ENCODE peak calls at places on chromosomes 5 and 9, in six cellular contexts. One of them, this sample, is unnamed.

GRCh38 chr5:93585753-93586385 is 2.8 kb downstream of the NR2F1 start:
- DNase-seq in endothelial cell of umbilical vein: peak
- DNase-seq in A549: no peak
- DNase-seq in NB4: no peak
- DNase-seq in HepG2: no peak
- DNase-seq in K562: no peak
- DNase-seq in this sample: no peak

GRCh38 chr5:168268949-168269943 is 22.2 kb upstream of the WWC1 start:
- DNase-seq in endothelial cell of umbilical vein: peak
- DNase-seq in A549: peak
- DNase-seq in NB4: peak
- DNase-seq in HepG2: peak
- DNase-seq in K562: peak
- DNase-seq in this sample: no peak

GRCh38 chr5:38453506-38453905 is 102.9 kb downstream of the LIFR start:
- DNase-seq in endothelial cell of umbilical vein: no peak
- DNase-seq in A549: no peak
- DNase-seq in NB4: peak
- DNase-seq in HepG2: no peak
- DNase-seq in K562: no peak
- DNase-seq in this sample: peak

GRCh38 chr9:93332317-93332716 is 119.2 kb upstream of the FAM120A start:
- DNase-seq in endothelial cell of umbilical vein: no peak
- DNase-seq in A549: no peak
- DNase-seq in NB4: no peak
- DNase-seq in HepG2: no peak
- DNase-seq in K562: no peak
- DNase-seq in this sample: no peak

GRCh38 chr5:159100022-159100927 is 559 bp upstream of the EBF1 start:
- DNase-seq in endothelial cell of umbilical vein: peak
- DNase-seq in A549: peak
- DNase-seq in NB4: peak
- DNase-seq in HepG2: no peak
- DNase-seq in K562: peak
- DNase-seq in this sample: peak

GRCh38 chr5:14146725-14147124 is 3.6 kb downstream of the TRIO start:
- DNase-seq in endothelial cell of umbilical vein: no peak
- DNase-seq in A549: no peak
- DNase-seq in NB4: no peak
- DNase-seq in HepG2: no peak
- DNase-seq in K562: no peak
- DNase-seq in this sample: no peak

GRCh38 chr9:131546336-131547084 is 1.2 kb downstream of the PRRT1B start:
- DNase-seq in endothelial cell of umbilical vein: peak
- DNase-seq in A549: no peak
- DNase-seq in NB4: no peak
- DNase-seq in HepG2: peak
- DNase-seq in K562: no peak
- DNase-seq in this sample: no peak

GRCh38 chr9:108297025-108297424 is 558.8 kb downstream of the ACTL7B start:
- DNase-seq in endothelial cell of umbilical vein: no peak
- DNase-seq in A549: no peak
- DNase-seq in NB4: peak
- DNase-seq in HepG2: no peak
- DNase-seq in K562: no peak
- DNase-seq in this sample: no peak

GRCh38 chr9:127250896-127251391 is 13.6 kb upstream of the GARNL3 start:
- DNase-seq in endothelial cell of umbilical vein: no peak
- DNase-seq in A549: no peak
- DNase-seq in NB4: no peak
- DNase-seq in HepG2: no peak
- DNase-seq in K562: no peak
- DNase-seq in this sample: no peak

GRCh38 chr9:109320338-109320733 is 523 bp downstream of the EPB41L4B start:
- DNase-seq in endothelial cell of umbilical vein: no peak
- DNase-seq in A549: no peak
- DNase-seq in NB4: peak
- DNase-seq in HepG2: no peak
- DNase-seq in K562: peak
- DNase-seq in this sample: no peak

GRCh38 chr5:105350406-105351140 is 1788.0 kb upstream of the NUDT12 start:
- DNase-seq in endothelial cell of umbilical vein: no peak
- DNase-seq in A549: peak
- DNase-seq in NB4: no peak
- DNase-seq in HepG2: no peak
- DNase-seq in K562: no peak
- DNase-seq in this sample: no peak

GRCh38 chr9:89953824-89954223 is 349.0 kb downstream of the GADD45G start:
- DNase-seq in endothelial cell of umbilical vein: no peak
- DNase-seq in A549: no peak
- DNase-seq in NB4: no peak
- DNase-seq in HepG2: no peak
- DNase-seq in K562: no peak
- DNase-seq in this sample: no peak

GRCh38 chr9:28206280-28206679 is 633.0 kb upstream of the C9orf72 start:
- DNase-seq in endothelial cell of umbilical vein: peak
- DNase-seq in A549: no peak
- DNase-seq in NB4: no peak
- DNase-seq in HepG2: no peak
- DNase-seq in K562: no peak
- DNase-seq in this sample: no peak

GRCh38 chr9:100324594-100325200 is 28.0 kb downstream of the TEX10 start:
- DNase-seq in endothelial cell of umbilical vein: peak
- DNase-seq in A549: peak
- DNase-seq in NB4: peak
- DNase-seq in HepG2: peak
- DNase-seq in K562: no peak
- DNase-seq in this sample: no peak

GRCh38 chr5:171616002-171616780 is 169.4 kb upstream of the SMIM23 start:
- DNase-seq in endothelial cell of umbilical vein: no peak
- DNase-seq in A549: no peak
- DNase-seq in NB4: no peak
- DNase-seq in HepG2: no peak
- DNase-seq in K562: no peak
- DNase-seq in this sample: no peak

GRCh38 chr9:38359689-38360385 is 32.7 kb upstream of the ALDH1B1 start:
- DNase-seq in endothelial cell of umbilical vein: no peak
- DNase-seq in A549: no peak
- DNase-seq in NB4: no peak
- DNase-seq in HepG2: no peak
- DNase-seq in K562: no peak
- DNase-seq in this sample: no peak

GRCh38 chr5:56415356-56415765 is 182.2 kb upstream of the ANKRD55 start:
- DNase-seq in endothelial cell of umbilical vein: no peak
- DNase-seq in A549: peak
- DNase-seq in NB4: peak
- DNase-seq in HepG2: no peak
- DNase-seq in K562: no peak
- DNase-seq in this sample: peak
- TF ChIP-seq MYC in endothelial cell of umbilical vein: no peak
- TF ChIP-seq MYC in A549: no peak
- TF ChIP-seq MYC in NB4: no peak
- TF ChIP-seq MYC in HepG2: no peak
- TF ChIP-seq MYC in K562: peak
- TF ChIP-seq MYC in this sample: no peak

GRCh38 chr5:143837306-143837848 is 25.4 kb downstream of the HMHB1 start:
- DNase-seq in endothelial cell of umbilical vein: no peak
- DNase-seq in A549: no peak
- DNase-seq in NB4: no peak
- DNase-seq in HepG2: no peak
- DNase-seq in K562: no peak
- DNase-seq in this sample: no peak
- TF ChIP-seq MYC in endothelial cell of umbilical vein: no peak
- TF ChIP-seq MYC in A549: no peak
- TF ChIP-seq MYC in NB4: no peak
- TF ChIP-seq MYC in HepG2: no peak
- TF ChIP-seq MYC in K562: no peak
- TF ChIP-seq MYC in this sample: no peak

DNA sequence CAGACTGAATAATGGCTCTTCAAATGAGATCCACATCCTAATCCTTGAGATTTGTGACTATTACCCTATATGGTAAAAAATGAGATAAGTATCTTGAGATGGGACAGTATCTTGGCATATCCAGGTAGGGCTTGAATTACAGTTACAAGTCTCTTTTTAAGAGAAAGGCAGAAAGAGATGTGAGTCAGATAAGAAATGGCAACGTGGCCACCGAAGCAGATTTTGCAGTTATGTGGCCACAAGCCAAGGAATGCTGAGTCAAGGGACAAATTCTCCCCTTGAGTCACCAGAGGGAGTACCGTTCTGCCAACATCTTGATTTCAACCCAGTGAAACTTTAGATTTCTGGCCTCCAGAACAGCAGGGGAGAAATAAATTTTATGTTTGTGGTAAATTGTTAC is 1983.0 kb upstream of the C9orf72 start:
- DNase-seq in endothelial cell of umbilical vein: no peak
- DNase-seq in A549: peak
- DNase-seq in NB4: no peak
- DNase-seq in HepG2: no peak
- DNase-seq in K562: no peak
- DNase-seq in this sample: no peak
- TF ChIP-seq MYC in endothelial cell of umbilical vein: no peak
- TF ChIP-seq MYC in A549: no peak
- TF ChIP-seq MYC in NB4: no peak
- TF ChIP-seq MYC in HepG2: no peak
- TF ChIP-seq MYC in K562: no peak
- TF ChIP-seq MYC in this sample: no peak

GRCh38 chr5:178386532-178386931 is 153.9 kb upstream of the PHYKPL start:
- DNase-seq in endothelial cell of umbilical vein: no peak
- DNase-seq in A549: no peak
- DNase-seq in NB4: no peak
- DNase-seq in HepG2: no peak
- DNase-seq in K562: no peak
- DNase-seq in this sample: no peak
- TF ChIP-seq MYC in endothelial cell of umbilical vein: no peak
- TF ChIP-seq MYC in A549: no peak
- TF ChIP-seq MYC in NB4: no peak
- TF ChIP-seq MYC in HepG2: no peak
- TF ChIP-seq MYC in K562: no peak
- TF ChIP-seq MYC in this sample: no peak

DNA sequence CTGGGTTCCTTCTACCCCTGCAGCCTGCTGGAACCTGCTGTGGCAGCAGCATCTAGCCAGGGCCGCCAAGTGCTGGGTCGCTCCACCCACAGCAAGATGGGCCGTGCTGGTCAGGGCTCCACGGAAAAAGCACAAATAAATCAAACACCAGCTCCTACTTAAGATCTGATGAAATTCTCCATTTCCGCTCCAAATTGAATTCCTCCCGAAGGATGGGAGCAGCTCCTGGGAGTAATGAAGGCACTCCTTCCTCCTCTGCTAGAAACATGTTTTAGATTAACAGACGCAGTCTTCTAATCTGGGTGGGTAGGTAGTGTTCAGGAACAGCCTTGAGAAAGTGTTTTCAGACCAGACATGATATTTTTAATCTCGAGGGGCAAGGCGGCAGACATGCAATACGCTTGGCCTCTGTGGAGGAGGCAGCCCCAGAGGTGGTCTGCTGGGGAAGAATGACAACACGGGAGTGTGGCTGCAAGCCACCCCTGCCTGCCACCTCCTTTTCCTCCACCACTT is 194.0 kb downstream of the AOPEP start:
- DNase-seq in endothelial cell of umbilical vein: no peak
- DNase-seq in A549: peak
- DNase-seq in NB4: no peak
- DNase-seq in HepG2: no peak
- DNase-seq in K562: no peak
- DNase-seq in this sample: no peak
- TF ChIP-seq MYC in endothelial cell of umbilical vein: no peak
- TF ChIP-seq MYC in A549: no peak
- TF ChIP-seq MYC in NB4: no peak
- TF ChIP-seq MYC in HepG2: no peak
- TF ChIP-seq MYC in K562: no peak
- TF ChIP-seq MYC in this sample: no peak

DNA sequence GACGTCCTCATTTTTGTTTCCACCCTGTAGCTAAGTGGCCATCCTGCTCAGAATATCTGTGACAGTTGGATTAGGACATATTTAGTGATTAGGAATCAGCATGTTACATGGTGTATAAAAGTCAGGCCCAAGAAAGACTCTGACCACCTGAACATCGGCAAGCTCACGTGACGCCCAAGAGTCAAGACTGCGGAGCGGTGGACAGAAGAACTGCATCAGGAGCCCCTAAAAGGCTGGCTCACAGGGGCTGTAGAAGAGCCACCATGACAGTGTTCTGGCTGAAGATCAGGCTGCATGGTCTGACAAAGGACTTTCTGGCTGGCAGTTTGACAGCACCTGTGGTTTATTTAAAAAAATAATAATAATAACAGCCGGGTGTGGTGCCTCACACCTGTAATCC is 185.3 kb downstream of the AUH start:
- DNase-seq in endothelial cell of umbilical vein: no peak
- DNase-seq in A549: no peak
- DNase-seq in NB4: no peak
- DNase-seq in HepG2: no peak
- DNase-seq in K562: no peak
- DNase-seq in this sample: no peak
- TF ChIP-seq MYC in endothelial cell of umbilical vein: no peak
- TF ChIP-seq MYC in A549: no peak
- TF ChIP-seq MYC in NB4: no peak
- TF ChIP-seq MYC in HepG2: no peak
- TF ChIP-seq MYC in K562: no peak
- TF ChIP-seq MYC in this sample: no peak

GRCh38 chr5:42929871-42930270 is 110.2 kb downstream of the ANXA2R start:
- DNase-seq in endothelial cell of umbilical vein: no peak
- DNase-seq in A549: no peak
- DNase-seq in NB4: no peak
- DNase-seq in HepG2: no peak
- DNase-seq in K562: no peak
- DNase-seq in this sample: no peak
- TF ChIP-seq MYC in endothelial cell of umbilical vein: no peak
- TF ChIP-seq MYC in A549: no peak
- TF ChIP-seq MYC in NB4: no peak
- TF ChIP-seq MYC in HepG2: no peak
- TF ChIP-seq MYC in K562: no peak
- TF ChIP-seq MYC in this sample: no peak

This sample was measured in GM12878.